ENCODE peak calls at places on chromosome 4, in four cellular contexts. G is astrocyte, R is H1, Z is fibroblast of lung. M is an unnamed sample.

GRCh38 chr4:112109455-112110425 is 35.5 kb upstream of the FAM241A start:
- DNase-seq in G (peak; percentile 51), R (no peak), Z (peak; percentile 61), M (no peak)

GRCh38 chr4:5973033-5973432 is 45.2 kb downstream of the C4orf50 start:
- DNase-seq in G (no peak), R (no peak), Z (no peak), M (no peak)

GRCh38 chr4:109378511-109378910 is 55.1 kb upstream of the SEC24B start:
- DNase-seq in G (no peak), R (no peak), Z (no peak), M (no peak)

GRCh38 chr4:186808635-186809018 is 85.0 kb upstream of the FAT1 start:
- DNase-seq in G (peak; percentile 96), R (no peak), Z (peak; percentile 97), M (no peak)

GRCh38 chr4:183098080-183098722 is 856 bp upstream of the WWC2 start:
- DNase-seq in G (no peak), R (no peak), Z (peak; percentile 69), M (peak; percentile 75)

GRCh38 chr4:139144911-139145551 is 32.0 kb downstream of the ELF2 start:
- DNase-seq in G (no peak), R (no peak), Z (no peak), M (no peak)

GRCh38 chr4:76055005-76055404 is 19.1 kb upstream of the CXCL11 start:
- DNase-seq in G (no peak), R (no peak), Z (no peak), M (no peak)

GRCh38 chr4:23717528-23718248 is 172.2 kb downstream of the PPARGC1A start:
- DNase-seq in G (peak; percentile 16), R (no peak), Z (peak; percentile 36), M (no peak)

GRCh38 chr4:106369456-106370060 is 980 bp upstream of the GIMD1 start:
- DNase-seq in G (peak; percentile 62), R (no peak), Z (peak; percentile 77), M (peak; percentile 67)

GRCh38 chr4:138861130-138861529 is 154.5 kb upstream of the NOCT start:
- DNase-seq in G (peak; percentile 70), R (no peak), Z (peak; percentile 80), M (no peak)

GRCh38 chr4:42603865-42604264 is 53.0 kb downstream of the ATP8A1 start:
- DNase-seq in G (no peak), R (no peak), Z (no peak), M (no peak)

GRCh38 chr4:2301221-2301642 is 39.3 kb upstream of the MXD4 start:
- DNase-seq in G (no peak), R (no peak), Z (no peak), M (no peak)

GRCh38 chr4:74447636-74448233 is 2.8 kb downstream of the AREG start:
- DNase-seq in G (no peak), R (no peak), Z (no peak), M (no peak)

GRCh38 chr4:184413227-184414064 is 60.9 kb downstream of the IRF2 start:
- DNase-seq in G (no peak), R (no peak), Z (no peak), M (no peak)

GRCh38 chr4:55386073-55386472 is 9.7 kb upstream of the TMEM165 start:
- DNase-seq in G (peak; percentile 37), R (no peak), Z (peak; percentile 49), M (peak; percentile 47)

GRCh38 chr4:160299608-160300007 is 1196.7 kb downstream of the RAPGEF2 start:
- DNase-seq in G (no peak), R (no peak), Z (no peak), M (no peak)

GRCh38 chr4:83179205-83179604 is 64.7 kb upstream of the PLAC8 start:
- DNase-seq in G (no peak), R (no peak), Z (no peak), M (no peak)

GRCh38 chr4:118586357-118586790 is 98.8 kb upstream of the METTL14 start:
- DNase-seq in G (no peak), R (no peak), Z (no peak), M (no peak)

GRCh38 chr4:159071178-159071968 is 31.5 kb upstream of the RAPGEF2 start:
- DNase-seq in G (peak; percentile 94), R (no peak), Z (peak; percentile 93), M (no peak)

GRCh38 chr4:105192474-105192873 is 45.8 kb downstream of the TET2 start:
- DNase-seq in G (no peak), R (no peak), Z (no peak), M (no peak)

GRCh38 chr4:181432347-181432746 is 810.9 kb upstream of the TENM3 start:
- DNase-seq in G (no peak), R (peak; percentile 50), Z (no peak), M (peak; percentile 58)

GRCh38 chr4:142913461-142914030 is 67.4 kb upstream of the INPP4B start:
- DNase-seq in G (peak; percentile 5), R (no peak), Z (peak; percentile 26), M (no peak)

GRCh38 chr4:6767725-6768538 is 14.6 kb upstream of the KIAA0232 start:
- DNase-seq in G (no peak), R (no peak), Z (no peak), M (no peak)

GRCh38 chr4:680931-681645 is 6.7 kb downstream of the MYL5 start:
- DNase-seq in G (no peak), R (peak; percentile 75), Z (no peak), M (peak; percentile 80)

GRCh38 chr4:1029957-1030520 is 18.6 kb downstream of the FGFRL1 start:
- DNase-seq in G (no peak), R (peak; percentile 82), Z (no peak), M (no peak)

GRCh38 chr4:100391913-100392312 is 125.9 kb downstream of the EMCN start:
- DNase-seq in G (peak; percentile 80), R (no peak), Z (peak; percentile 81), M (no peak)

GRCh38 chr4:184911310-184911709 is 85.5 kb upstream of the ACSL1 start:
- DNase-seq in G (peak; percentile 33), R (no peak), Z (peak; percentile 40), M (no peak)

GRCh38 chr4:4569036-4569435 is 27.2 kb upstream of the STX18 start:
- DNase-seq in G (no peak), R (no peak), Z (peak; percentile 24), M (no peak)

DNA sequence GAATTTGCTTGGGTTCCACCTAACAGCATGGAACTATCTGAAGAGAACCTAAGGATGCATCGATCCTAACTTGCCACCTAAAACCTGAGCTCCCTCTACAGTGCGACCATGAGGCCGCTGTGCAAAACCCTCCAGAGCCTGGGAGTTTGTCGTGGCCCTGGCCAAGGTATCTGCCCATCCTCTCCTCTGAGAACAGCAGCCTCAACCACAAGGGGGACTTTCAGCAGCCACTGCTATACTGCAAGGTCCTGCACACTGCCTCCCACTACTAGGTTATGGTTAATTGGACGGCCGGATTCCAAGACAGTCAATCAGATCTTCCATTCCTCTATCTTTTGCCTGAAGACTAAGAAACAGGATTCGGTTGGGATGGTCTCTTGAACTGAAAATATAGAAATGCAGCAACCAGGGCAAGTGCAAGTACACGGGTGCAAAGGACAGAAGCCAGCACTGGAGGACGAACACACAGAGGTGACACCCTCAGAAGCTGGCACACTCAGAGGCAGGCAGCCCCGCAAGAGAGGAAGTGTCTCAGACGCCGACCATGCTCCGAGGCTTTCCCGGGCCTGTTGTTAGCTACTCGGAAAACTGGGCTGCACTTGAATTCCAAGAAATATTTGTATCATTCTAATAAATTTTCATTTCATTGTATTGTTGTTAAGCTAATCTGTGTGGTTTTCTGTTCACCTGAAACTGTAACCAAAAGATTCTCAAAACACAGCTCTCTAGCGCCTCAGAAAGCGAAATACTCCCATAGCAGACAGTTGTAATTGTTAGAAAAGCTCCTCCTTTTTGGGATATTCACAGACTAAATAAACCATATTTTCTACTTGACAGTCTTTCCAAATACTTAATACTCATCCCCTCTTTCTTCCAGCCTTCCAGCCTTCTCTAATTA is 63.3 kb downstream of the AFAP1 start:
- DNase-seq in G (peak; percentile 74), R (no peak), Z (peak; percentile 80), M (peak; percentile 57)
- H3K79me2 ChIP-seq in G (peaks cover 96% of the 10 kb centered on the region), R (peaks cover 45% of the 10 kb centered on the region), Z (peaks cover 61% of the 10 kb centered on the region), M (peaks cover 6% of the 10 kb centered on the region)

DNA sequence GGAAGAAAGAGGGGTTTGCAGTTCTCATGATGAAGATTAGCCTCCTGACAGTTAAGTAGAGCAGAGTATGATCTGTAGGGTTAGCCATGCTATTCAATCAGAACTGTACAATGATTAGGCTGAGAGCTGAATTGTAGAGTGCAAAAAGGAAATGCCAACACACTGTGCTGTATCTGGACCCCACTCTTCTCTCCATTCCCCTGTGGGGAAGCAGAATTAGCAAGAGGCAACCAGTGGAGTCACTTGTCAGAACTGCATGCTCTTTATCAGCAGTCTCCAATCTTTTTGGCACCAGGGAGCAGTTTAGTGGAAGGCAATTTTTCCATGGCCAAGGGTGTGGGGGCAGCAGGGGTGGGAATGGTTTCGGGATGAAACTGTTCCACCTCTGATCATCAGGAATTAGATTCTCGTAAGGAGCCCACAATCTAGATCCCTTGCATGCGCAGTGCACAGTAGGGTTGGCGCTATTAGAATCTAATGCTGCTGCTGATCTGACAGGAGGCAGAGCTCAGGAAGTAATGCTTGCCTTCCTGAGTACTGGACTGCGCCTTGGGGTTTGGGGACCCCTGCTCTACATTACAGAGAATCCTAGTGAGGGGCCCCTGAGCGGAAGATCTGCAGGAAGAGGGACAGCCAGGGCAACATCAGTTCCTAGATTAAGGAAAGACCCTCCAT is 19.4 kb downstream of the TBC1D9 start:
- DNase-seq in G (no peak), R (no peak), Z (peak; percentile 36), M (no peak)
- H3K79me2 ChIP-seq in G (peaks cover 60% of the 10 kb centered on the region), R (no peaks in the 10 kb centered on the region), Z (no peaks in the 10 kb centered on the region), M (no peaks in the 10 kb centered on the region)

GRCh38 chr4:169137555-169137920 is 127.5 kb upstream of the CBR4 start:
- DNase-seq in G (no peak), R (no peak), Z (no peak), M (no peak)

GRCh38 chr4:169135776-169136175 is 125.7 kb upstream of the CBR4 start:
- DNase-seq in G (no peak), R (no peak), Z (no peak), M (no peak)

GRCh38 chr4:169136796-169137554 is 126.9 kb upstream of the CBR4 start:
- DNase-seq in G (no peak), R (no peak), Z (no peak), M (no peak)

GRCh38 chr4:169133932-169134331 is 123.9 kb upstream of the CBR4 start:
- DNase-seq in G (no peak), R (no peak), Z (no peak), M (no peak)

GRCh38 chr4:169136330-169136729 is 126.3 kb upstream of the CBR4 start:
- DNase-seq in G (no peak), R (no peak), Z (no peak), M (no peak)
- H3K79me2 ChIP-seq in G (peaks cover 18% of the 10 kb centered on the region), R (no peaks in the 10 kb centered on the region), Z (no peaks in the 10 kb centered on the region), M (no peaks in the 10 kb centered on the region)

GRCh38 chr4:87077834-87078585 is 142.4 kb downstream of the KLHL8 start:
- DNase-seq in G (no peak), R (no peak), Z (no peak), M (no peak)

GRCh38 chr4:87079967-87080366 is 140.5 kb downstream of the KLHL8 start:
- DNase-seq in G (no peak), R (no peak), Z (no peak), M (no peak)

GRCh38 chr4:87080462-87080861 is 140.0 kb downstream of the KLHL8 start:
- DNase-seq in G (no peak), R (no peak), Z (no peak), M (no peak)

GRCh38 chr4:87076690-87077358 is 142.0 kb downstream of the AFF1 start:
- DNase-seq in G (no peak), R (no peak), Z (no peak), M (no peak)

DNA sequence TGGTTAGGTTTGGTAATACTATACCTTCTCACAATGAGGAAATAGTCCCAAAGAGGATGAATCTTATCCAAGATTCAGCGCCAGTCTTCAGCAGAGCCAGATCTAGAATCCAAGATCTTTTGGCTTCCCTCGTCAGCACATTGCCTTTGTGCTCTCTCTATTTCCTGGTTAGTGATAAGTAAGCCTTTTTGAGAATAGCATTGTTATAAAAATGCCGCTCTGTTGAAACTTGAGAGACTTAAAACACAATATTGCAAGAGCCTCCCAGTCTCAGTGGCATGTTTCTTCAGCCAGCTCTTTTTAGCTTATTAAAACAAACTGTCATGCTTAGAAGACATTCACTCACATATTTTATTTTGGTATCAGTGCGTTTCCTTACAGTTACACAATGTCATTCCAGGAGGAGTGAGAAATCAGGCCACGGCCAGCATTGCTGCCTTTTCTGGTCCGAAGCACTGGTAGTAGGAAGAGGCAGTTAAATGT is 141.4 kb downstream of the KLHL8 start:
- DNase-seq in G (peak; percentile 61), R (no peak), Z (peak; percentile 74), M (no peak)
- H3K79me2 ChIP-seq in G (peaks cover 12% of the 10 kb centered on the region), R (peaks cover 79% of the 10 kb centered on the region), Z (peaks cover 12% of the 10 kb centered on the region), M (peaks cover 94% of the 10 kb centered on the region)

M was measured in neural progenitor cell.